ENCODE peak calls at places on chromosomes 2 and 18, in six cellular contexts. R is A549, P is tibial nerve, N is K562, X is ovary, L is H1. D is an unnamed sample.

GRCh38 chr2:76679025-76679396 is 843.2 kb downstream of the LRRTM4 start:
- DNase-seq in R (no peak), P (no peak), N (no peak), X (no peak), L (no peak), D (no peak)

GRCh38 chr2:132804045-132804444 is 134.0 kb upstream of the LYPD1 start:
- DNase-seq in R (peak), P (no peak), N (no peak), X (no peak), L (no peak), D (no peak)

GRCh38 chr18:42636309-42636708 is 479.2 kb downstream of the RIT2 start:
- DNase-seq in R (no peak), P (no peak), N (no peak), X (no peak), L (no peak), D (no peak)

GRCh38 chr2:8189316-8189715 is 492.5 kb upstream of the ID2 start:
- DNase-seq in R (no peak), P (no peak), N (no peak), X (no peak), L (no peak), D (peak)

GRCh38 chr2:173441222-173441621 is 86.5 kb downstream of the CDCA7 start:
- DNase-seq in R (no peak), P (no peak), N (no peak), X (no peak), L (no peak), D (no peak)

GRCh38 chr2:235955664-235956063 is 212.5 kb downstream of the GBX2 start:
- DNase-seq in R (no peak), P (no peak), N (no peak), X (no peak), L (no peak), D (no peak)

GRCh38 chr18:32425466-32425865 is 45.2 kb downstream of the GAREM1 start:
- DNase-seq in R (peak), P (no peak), N (no peak), X (no peak), L (no peak), D (no peak)

GRCh38 chr2:223884399-223884798 is 47.0 kb upstream of the AP1S3 start:
- DNase-seq in R (no peak), P (no peak), N (no peak), X (no peak), L (no peak), D (no peak)

GRCh38 chr18:45713239-45713638 is 10.7 kb upstream of the SLC14A1 start:
- DNase-seq in R (peak), P (no peak), N (no peak), X (no peak), L (no peak), D (no peak)

GRCh38 chr2:236745420-236746210 is 176.0 kb downstream of the ACKR3 start:
- DNase-seq in R (peak), P (no peak), N (no peak), X (no peak), L (no peak), D (no peak)

GRCh38 chr2:11456251-11456650 is 9.7 kb downstream of the E2F6 start:
- DNase-seq in R (no peak), P (no peak), N (no peak), X (no peak), L (no peak), D (no peak)

GRCh38 chr18:52237551-52237950 is 102.4 kb upstream of the DCC start:
- DNase-seq in R (no peak), P (no peak), N (no peak), X (no peak), L (no peak), D (no peak)

GRCh38 chr18:48656582-48656981 is 117.8 kb downstream of the CTIF start:
- DNase-seq in R (no peak), P (no peak), N (no peak), X (no peak), L (no peak), D (no peak)
- TF ChIP-seq EP300 in R (no peak), P (no peak), N (no peak), X (no peak), L (no peak), D (no peak)

GRCh38 chr2:98909381-98910211 is 26.4 kb downstream of the CRACDL start:
- DNase-seq in R (peak), P (no peak), N (no peak), X (peak), L (peak), D (no peak)

GRCh38 chr2:98910349-98911125 is 25.5 kb downstream of the CRACDL start:
- DNase-seq in R (no peak), P (no peak), N (no peak), X (no peak), L (no peak), D (peak)

GRCh38 chr2:98907966-98908905 is 27.8 kb downstream of the CRACDL start:
- DNase-seq in R (no peak), P (no peak), N (no peak), X (no peak), L (no peak), D (no peak)

GRCh38 chr2:98907385-98907784 is 28.6 kb downstream of the CRACDL start:
- DNase-seq in R (no peak), P (no peak), N (no peak), X (no peak), L (no peak), D (no peak)

DNA sequence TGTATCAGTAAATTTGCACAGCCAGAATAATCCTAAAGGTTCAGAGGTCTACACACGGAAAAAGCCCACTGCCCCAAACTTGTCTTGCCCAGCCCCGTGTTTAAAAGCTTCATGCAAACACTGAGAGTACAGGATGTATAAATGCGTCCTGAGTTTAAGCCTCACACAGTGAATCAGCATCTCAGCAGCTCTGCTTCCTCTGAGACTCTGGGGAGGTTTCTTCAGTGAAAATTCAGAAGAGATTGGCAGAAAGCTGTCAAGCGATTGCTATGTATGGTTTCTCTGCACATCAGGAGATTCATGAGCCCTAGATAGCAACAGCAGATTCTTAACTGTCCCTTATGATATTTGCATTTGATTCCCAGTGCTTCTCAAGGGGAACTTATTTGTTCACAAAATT is 27.1 kb downstream of the CRACDL start:
- DNase-seq in R (no peak), P (no peak), N (no peak), X (no peak), L (no peak), D (no peak)
- H3K4me3 ChIP-seq in R (no peak), P (no peak), N (no peak), X (no peak), L (no peak), D (no peak)

GRCh38 chr18:13520306-13520705 is 206.1 kb downstream of the FAM210A start:
- DNase-seq in R (no peak), P (no peak), N (no peak), X (no peak), L (no peak), D (peak)
- TF ChIP-seq EP300 in R (no peak), P (peak), N (no peak), X (peak), L (no peak), D (peak)

GRCh38 chr2:9951272-9951521 is 296 bp upstream of the GRHL1 start:
- DNase-seq in R (no peak), P (no peak), N (no peak), X (no peak), L (no peak), D (no peak)

GRCh38 chr2:9952286-9952737 is 819 bp downstream of the GRHL1 start:
- DNase-seq in R (no peak), P (no peak), N (no peak), X (no peak), L (no peak), D (no peak)

GRCh38 chr2:9954136-9954535 is 2.6 kb downstream of the GRHL1 start:
- DNase-seq in R (no peak), P (no peak), N (no peak), X (no peak), L (no peak), D (no peak)

GRCh38 chr2:9951522-9952285 is at the start of gene GRHL1:
- DNase-seq in R (peak), P (peak), N (peak), X (peak), L (peak), D (peak)

GRCh38 chr2:9952856-9953503 is 1.5 kb downstream of the GRHL1 start:
- DNase-seq in R (no peak), P (no peak), N (no peak), X (no peak), L (no peak), D (no peak)
- H3K4me3 ChIP-seq in R (no peak), P (no peak), N (peak), X (no peak), L (peak), D (peak)

DNA sequence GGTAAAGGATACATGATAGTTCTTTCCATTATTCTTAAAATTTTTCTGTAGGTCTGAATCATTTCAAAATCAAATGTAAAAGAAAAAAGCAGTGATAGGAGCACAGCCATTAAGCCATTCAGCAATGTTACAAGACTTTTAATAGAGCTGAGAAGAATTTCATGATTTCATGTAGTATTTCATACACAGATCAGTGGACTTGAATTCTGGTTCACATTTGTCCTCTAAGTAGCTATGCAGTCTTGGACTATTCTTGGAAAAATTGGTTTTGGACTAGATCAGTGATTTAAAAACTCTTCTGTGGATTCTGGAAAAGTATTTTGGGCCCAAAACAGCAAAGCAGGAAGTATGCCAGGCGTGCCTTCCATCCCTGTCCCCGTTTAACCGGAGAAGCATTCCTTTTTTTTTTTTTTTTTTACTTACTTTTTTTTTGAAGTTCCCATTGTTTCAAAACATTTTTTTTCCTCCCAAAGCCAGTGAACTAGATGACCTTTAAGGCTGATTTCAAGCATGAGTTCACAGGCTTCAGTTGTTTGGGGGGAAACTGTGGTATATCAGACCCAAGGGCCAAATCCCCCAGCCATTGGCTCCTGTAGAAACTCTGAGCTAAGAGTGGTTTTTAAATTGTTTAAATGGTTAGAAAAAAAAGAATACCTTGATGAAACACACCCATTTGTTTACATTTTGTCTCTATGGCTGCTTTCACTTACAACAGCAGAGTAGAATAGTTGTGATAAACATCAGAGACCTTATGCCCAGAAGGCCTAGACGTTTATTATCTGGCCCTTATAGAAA is 17.5 kb upstream of the POLI start:
- DNase-seq in R (no peak), P (no peak), N (no peak), X (no peak), L (no peak), D (no peak)
- TF ChIP-seq EP300 in R (no peak), P (no peak), N (no peak), X (no peak), L (no peak), D (no peak)

GRCh38 chr2:72722492-72723090 is 103.2 kb downstream of the EXOC6B start:
- DNase-seq in R (no peak), P (no peak), N (no peak), X (no peak), L (no peak), D (no peak)
- H3K4me3 ChIP-seq in R (no peak), P (no peak), N (no peak), X (no peak), L (no peak), D (no peak)

GRCh38 chr18:33987206-33987605 is 237.5 kb downstream of the NOL4 start:
- DNase-seq in R (no peak), P (no peak), N (no peak), X (no peak), L (no peak), D (no peak)
- TF ChIP-seq EP300 in R (no peak), P (no peak), N (no peak), X (no peak), L (no peak), D (no peak)